ENCODE peak calls at places on chromosomes 6 and 20, in ten cellular contexts. W is activated T-cell treated with anti-CD3 and anti-CD28 coated beads for 1 hour; F is stomach; R is kidney tubule cell; M is spleen; S is pulmonary artery endothelial cell; E is D341Med; X is AG10803; I is stimulated activated CD4-positive, alpha-beta T cell treated with anti-CD3 and anti-CD28 coated beads, TNF-alpha, amount 100 ng/mL, for 1 hour; Z is RPMI7951. C is an unnamed sample.

GRCh38 chr20:12054556-12054955 is 136.9 kb downstream of the BTBD3 start:
- DNase-seq in W (no peak), F (no peak), R (no peak), M (no peak), S (no peak), E (no peak), X (no peak), I (no peak), Z (no peak), C (no peak)

GRCh38 chr20:38110525-38111178 is 54.4 kb downstream of the TGM2 start:
- DNase-seq in W (no peak), F (no peak), R (no peak), M (no peak), S (no peak), E (no peak), X (no peak), I (no peak), Z (no peak), C (no peak)

GRCh38 chr6:169881976-169882375 is 130.6 kb downstream of the ERMARD start:
- DNase-seq in W (no peak), F (no peak), R (no peak), M (peak), S (no peak), E (no peak), X (no peak), I (no peak), Z (no peak), C (no peak)

GRCh38 chr6:67265996-67266768 is 1368.9 kb upstream of the ADGRB3 start:
- DNase-seq in W (no peak), F (no peak), R (no peak), M (no peak), S (no peak), E (no peak), X (no peak), I (no peak), Z (no peak), C (no peak)

GRCh38 chr6:166007349-166008263 is 160.0 kb downstream of the TBXT start:
- DNase-seq in W (no peak), F (peak), R (peak), M (no peak), S (no peak), E (no peak), X (peak), I (no peak), Z (peak), C (no peak)

GRCh38 chr6:47710295-47710694 is 11.9 kb downstream of the ADGRF4 start:
- DNase-seq in W (no peak), F (no peak), R (no peak), M (no peak), S (no peak), E (no peak), X (no peak), I (no peak), Z (no peak), C (no peak)

GRCh38 chr20:23086931-23087411 is 847 bp upstream of the CD93 start:
- DNase-seq in W (no peak), F (no peak), R (no peak), M (peak), S (no peak), E (no peak), X (no peak), I (no peak), Z (no peak), C (no peak)

GRCh38 chr6:108734336-108734922 is 113.8 kb upstream of the ARMC2 start:
- DNase-seq in W (no peak), F (peak), R (no peak), M (no peak), S (no peak), E (no peak), X (no peak), I (no peak), Z (no peak), C (no peak)

GRCh38 chr6:7108964-7109836 is 1.4 kb downstream of the RREB1 start:
- DNase-seq in W (peak), F (peak), R (peak), M (peak), S (no peak), E (peak), X (peak), I (no peak), Z (peak), C (no peak)

GRCh38 chr6:113574147-113574546 is 283.0 kb upstream of the MARCKS start:
- DNase-seq in W (no peak), F (no peak), R (no peak), M (no peak), S (no peak), E (no peak), X (no peak), I (no peak), Z (no peak), C (no peak)

GRCh38 chr6:102961902-102962301 is 1568.4 kb downstream of the GRIK2 start:
- DNase-seq in W (no peak), F (no peak), R (no peak), M (no peak), S (no peak), E (no peak), X (no peak), I (no peak), Z (no peak), C (no peak)

GRCh38 chr20:32978009-32978335 is 26.3 kb downstream of the SUN5 start:
- DNase-seq in W (no peak), F (no peak), R (no peak), M (no peak), S (no peak), E (no peak), X (no peak), I (no peak), Z (no peak), C (no peak)

GRCh38 chr6:43575105-43575771 is 600 bp downstream of the XPO5 start:
- DNase-seq in W (no peak), F (peak), R (peak), M (no peak), S (no peak), E (peak), X (peak), I (no peak), Z (peak), C (no peak)

GRCh38 chr6:10733151-10733715 is 10.4 kb downstream of the TMEM14C start:
- DNase-seq in W (no peak), F (no peak), R (no peak), M (no peak), S (no peak), E (no peak), X (no peak), I (no peak), Z (no peak), C (no peak)

GRCh38 chr6:155075938-155076337 is 80.8 kb downstream of the TIAM2 start:
- DNase-seq in W (no peak), F (no peak), R (no peak), M (no peak), S (no peak), E (no peak), X (no peak), I (no peak), Z (no peak), C (no peak)

GRCh38 chr20:44010162-44010704 is 95.6 kb downstream of the TOX2 start:
- DNase-seq in W (no peak), F (no peak), R (no peak), M (no peak), S (no peak), E (no peak), X (no peak), I (no peak), Z (no peak), C (no peak)

GRCh38 chr6:41443616-41444525 is 102.3 kb upstream of the FOXP4 start:
- DNase-seq in W (no peak), F (no peak), R (no peak), M (no peak), S (no peak), E (no peak), X (no peak), I (no peak), Z (no peak), C (no peak)

GRCh38 chr6:151475653-151476523 is 17.9 kb upstream of the CCDC170 start:
- DNase-seq in W (peak), F (peak), R (peak), M (no peak), S (no peak), E (peak), X (peak), I (peak), Z (peak), C (no peak)

GRCh38 chr6:42331019-42331418 is 113.4 kb upstream of the MRPS10 start:
- DNase-seq in W (no peak), F (no peak), R (no peak), M (no peak), S (no peak), E (no peak), X (no peak), I (no peak), Z (peak), C (no peak)